ENCODE peak calls at places on chromosome 4, in five cellular contexts. One of them, this sample, is unnamed.

GRCh38 chr4:149835280-149835679 is 19.6 kb upstream of the IQCM start:
- DNase-seq in effector memory CD8-positive, alpha-beta T cell: no peak
- DNase-seq in stimulated activated CD8-positive, alpha-beta memory T cell treated with anti-CD3 and anti-CD28 coated beads, Interleukin-4, amount 100 ng/mL, for 24 hours: no peak
- DNase-seq in activated CD4-positive, alpha-beta T cell treated with anti-CD3 and anti-CD28 coated beads, Interleukin-2, amount 50 U/mL, for 1 hour: no peak
- DNase-seq in endothelial cell: no peak
- DNase-seq in this sample: no peak

GRCh38 chr4:141899541-141899940 is 263.2 kb downstream of the IL15 start:
- DNase-seq in endothelial cell: no peak
- DNase-seq in activated CD4-positive, alpha-beta T cell treated with anti-CD3 and anti-CD28 coated beads, Interleukin-2, amount 50 U/mL, for 1 hour: no peak
- DNase-seq in effector memory CD8-positive, alpha-beta T cell: no peak
- DNase-seq in stimulated activated CD8-positive, alpha-beta memory T cell treated with anti-CD3 and anti-CD28 coated beads, Interleukin-4, amount 100 ng/mL, for 24 hours: no peak
- DNase-seq in this sample: no peak

GRCh38 chr4:106195435-106195950 is 120.5 kb downstream of the TBCK start:
- DNase-seq in effector memory CD8-positive, alpha-beta T cell: no peak
- DNase-seq in activated CD4-positive, alpha-beta T cell treated with anti-CD3 and anti-CD28 coated beads, Interleukin-2, amount 50 U/mL, for 1 hour: no peak
- DNase-seq in stimulated activated CD8-positive, alpha-beta memory T cell treated with anti-CD3 and anti-CD28 coated beads, Interleukin-4, amount 100 ng/mL, for 24 hours: no peak
- DNase-seq in endothelial cell: no peak
- DNase-seq in this sample: no peak

GRCh38 chr4:74318270-74318669 is 10.0 kb downstream of the EPGN start:
- DNase-seq in endothelial cell: no peak
- DNase-seq in effector memory CD8-positive, alpha-beta T cell: no peak
- DNase-seq in activated CD4-positive, alpha-beta T cell treated with anti-CD3 and anti-CD28 coated beads, Interleukin-2, amount 50 U/mL, for 1 hour: no peak
- DNase-seq in stimulated activated CD8-positive, alpha-beta memory T cell treated with anti-CD3 and anti-CD28 coated beads, Interleukin-4, amount 100 ng/mL, for 24 hours: no peak
- DNase-seq in this sample: no peak

GRCh38 chr4:99868126-99868596 is 26.1 kb downstream of the LAMTOR3 start:
- DNase-seq in activated CD4-positive, alpha-beta T cell treated with anti-CD3 and anti-CD28 coated beads, Interleukin-2, amount 50 U/mL, for 1 hour: no peak
- DNase-seq in effector memory CD8-positive, alpha-beta T cell: no peak
- DNase-seq in endothelial cell: no peak
- DNase-seq in stimulated activated CD8-positive, alpha-beta memory T cell treated with anti-CD3 and anti-CD28 coated beads, Interleukin-4, amount 100 ng/mL, for 24 hours: no peak
- DNase-seq in this sample: peak

GRCh38 chr4:6873792-6874461 is 35.7 kb upstream of the TBC1D14 start:
- DNase-seq in endothelial cell: peak
- DNase-seq in stimulated activated CD8-positive, alpha-beta memory T cell treated with anti-CD3 and anti-CD28 coated beads, Interleukin-4, amount 100 ng/mL, for 24 hours: peak
- DNase-seq in activated CD4-positive, alpha-beta T cell treated with anti-CD3 and anti-CD28 coated beads, Interleukin-2, amount 50 U/mL, for 1 hour: peak
- DNase-seq in effector memory CD8-positive, alpha-beta T cell: peak
- DNase-seq in this sample: peak

GRCh38 chr4:48038666-48039065 is 22.1 kb downstream of the NIPAL1 start:
- DNase-seq in effector memory CD8-positive, alpha-beta T cell: no peak
- DNase-seq in endothelial cell: no peak
- DNase-seq in activated CD4-positive, alpha-beta T cell treated with anti-CD3 and anti-CD28 coated beads, Interleukin-2, amount 50 U/mL, for 1 hour: no peak
- DNase-seq in stimulated activated CD8-positive, alpha-beta memory T cell treated with anti-CD3 and anti-CD28 coated beads, Interleukin-4, amount 100 ng/mL, for 24 hours: no peak
- DNase-seq in this sample: no peak

GRCh38 chr4:46389301-46389761 is 597 bp downstream of the GABRA2 start:
- DNase-seq in effector memory CD8-positive, alpha-beta T cell: no peak
- DNase-seq in activated CD4-positive, alpha-beta T cell treated with anti-CD3 and anti-CD28 coated beads, Interleukin-2, amount 50 U/mL, for 1 hour: no peak
- DNase-seq in endothelial cell: no peak
- DNase-seq in stimulated activated CD8-positive, alpha-beta memory T cell treated with anti-CD3 and anti-CD28 coated beads, Interleukin-4, amount 100 ng/mL, for 24 hours: no peak
- DNase-seq in this sample: peak

GRCh38 chr4:179165862-179166261 is 1723.6 kb upstream of the AGA start:
- DNase-seq in stimulated activated CD8-positive, alpha-beta memory T cell treated with anti-CD3 and anti-CD28 coated beads, Interleukin-4, amount 100 ng/mL, for 24 hours: no peak
- DNase-seq in endothelial cell: no peak
- DNase-seq in activated CD4-positive, alpha-beta T cell treated with anti-CD3 and anti-CD28 coated beads, Interleukin-2, amount 50 U/mL, for 1 hour: no peak
- DNase-seq in effector memory CD8-positive, alpha-beta T cell: no peak
- DNase-seq in this sample: no peak

GRCh38 chr4:138946306-138946705 is 69.3 kb upstream of the NOCT start:
- DNase-seq in stimulated activated CD8-positive, alpha-beta memory T cell treated with anti-CD3 and anti-CD28 coated beads, Interleukin-4, amount 100 ng/mL, for 24 hours: no peak
- DNase-seq in endothelial cell: no peak
- DNase-seq in effector memory CD8-positive, alpha-beta T cell: no peak
- DNase-seq in activated CD4-positive, alpha-beta T cell treated with anti-CD3 and anti-CD28 coated beads, Interleukin-2, amount 50 U/mL, for 1 hour: no peak
- DNase-seq in this sample: no peak

GRCh38 chr4:2367626-2368025 is 50.8 kb downstream of the ZFYVE28 start:
- DNase-seq in stimulated activated CD8-positive, alpha-beta memory T cell treated with anti-CD3 and anti-CD28 coated beads, Interleukin-4, amount 100 ng/mL, for 24 hours: no peak
- DNase-seq in endothelial cell: no peak
- DNase-seq in effector memory CD8-positive, alpha-beta T cell: no peak
- DNase-seq in activated CD4-positive, alpha-beta T cell treated with anti-CD3 and anti-CD28 coated beads, Interleukin-2, amount 50 U/mL, for 1 hour: no peak
- DNase-seq in this sample: no peak

GRCh38 chr4:168183717-168184571 is 91.6 kb downstream of the ANXA10 start:
- DNase-seq in effector memory CD8-positive, alpha-beta T cell: no peak
- DNase-seq in endothelial cell: no peak
- DNase-seq in stimulated activated CD8-positive, alpha-beta memory T cell treated with anti-CD3 and anti-CD28 coated beads, Interleukin-4, amount 100 ng/mL, for 24 hours: no peak
- DNase-seq in activated CD4-positive, alpha-beta T cell treated with anti-CD3 and anti-CD28 coated beads, Interleukin-2, amount 50 U/mL, for 1 hour: no peak
- DNase-seq in this sample: peak

GRCh38 chr4:102311912-102312311 is 33.4 kb downstream of the SLC39A8 start:
- DNase-seq in activated CD4-positive, alpha-beta T cell treated with anti-CD3 and anti-CD28 coated beads, Interleukin-2, amount 50 U/mL, for 1 hour: no peak
- DNase-seq in effector memory CD8-positive, alpha-beta T cell: no peak
- DNase-seq in stimulated activated CD8-positive, alpha-beta memory T cell treated with anti-CD3 and anti-CD28 coated beads, Interleukin-4, amount 100 ng/mL, for 24 hours: no peak
- DNase-seq in endothelial cell: no peak
- DNase-seq in this sample: no peak

GRCh38 chr4:6162885-6163284 is 37.5 kb downstream of the JAKMIP1 start:
- DNase-seq in activated CD4-positive, alpha-beta T cell treated with anti-CD3 and anti-CD28 coated beads, Interleukin-2, amount 50 U/mL, for 1 hour: no peak
- DNase-seq in endothelial cell: no peak
- DNase-seq in effector memory CD8-positive, alpha-beta T cell: no peak
- DNase-seq in stimulated activated CD8-positive, alpha-beta memory T cell treated with anti-CD3 and anti-CD28 coated beads, Interleukin-4, amount 100 ng/mL, for 24 hours: no peak
- DNase-seq in this sample: no peak

GRCh38 chr4:81460115-81460836 is 11.4 kb downstream of the RASGEF1B start:
- DNase-seq in endothelial cell: no peak
- DNase-seq in activated CD4-positive, alpha-beta T cell treated with anti-CD3 and anti-CD28 coated beads, Interleukin-2, amount 50 U/mL, for 1 hour: no peak
- DNase-seq in effector memory CD8-positive, alpha-beta T cell: no peak
- DNase-seq in stimulated activated CD8-positive, alpha-beta memory T cell treated with anti-CD3 and anti-CD28 coated beads, Interleukin-4, amount 100 ng/mL, for 24 hours: no peak
- DNase-seq in this sample: no peak